ENCODE peak calls at places on chromosome 21, in six cellular contexts. M is NCI-H2171, D is fibroblast of mammary gland, S is AG04450, I is progenitor cell of endocrine pancreas, X is NCI-H2081. T is an unnamed sample.

GRCh38 chr21:46120301-46121285 is 22.7 kb downstream of the COL6A2 start:
- DNase-seq in M (no peak), D (peak), S (no peak), I (peak), X (no peak), T (no peak)

GRCh38 chr21:25767921-25768320 is 33.1 kb downstream of the GABPA start:
- DNase-seq in M (no peak), D (no peak), S (no peak), I (no peak), X (no peak), T (no peak)

GRCh38 chr21:41068411-41069304 is 99.3 kb upstream of the BACE2 start:
- DNase-seq in M (peak), D (peak), S (peak), I (peak), X (peak), T (peak)

GRCh38 chr21:16578912-16579311 is 849.1 kb downstream of the USP25 start:
- DNase-seq in M (no peak), D (peak), S (no peak), I (no peak), X (no peak), T (no peak)

GRCh38 chr21:44058652-44058964 is 46.5 kb downstream of the TRAPPC10 start:
- DNase-seq in M (no peak), D (no peak), S (no peak), I (no peak), X (no peak), T (no peak)

GRCh38 chr21:46168238-46168637 is 12.9 kb upstream of the FTCD start:
- DNase-seq in M (no peak), D (no peak), S (no peak), I (no peak), X (no peak), T (no peak)

GRCh38 chr21:10511116-10511515 is 10.3 kb upstream of the TPTE start:
- DNase-seq in M (no peak), D (no peak), S (no peak), I (no peak), X (no peak), T (no peak)

GRCh38 chr21:43323244-43324005 is 103.5 kb downstream of the SIK1 start:
- DNase-seq in M (no peak), D (no peak), S (no peak), I (no peak), X (no peak), T (no peak)

GRCh38 chr21:45802956-45803612 is 159.6 kb downstream of the PCBP3 start:
- DNase-seq in M (no peak), D (no peak), S (no peak), I (no peak), X (no peak), T (no peak)

GRCh38 chr21:38489283-38489677 is 9.0 kb downstream of the ERG start:
- DNase-seq in M (no peak), D (no peak), S (no peak), I (no peak), X (no peak), T (no peak)

GRCh38 chr21:30612132-30612531 is 1.6 kb downstream of the KRTAP6-1 start:
- DNase-seq in M (no peak), D (no peak), S (no peak), I (no peak), X (no peak), T (no peak)

GRCh38 chr21:32388306-32388705 is 4.5 kb downstream of the URB1 start:
- DNase-seq in M (no peak), D (no peak), S (no peak), I (no peak), X (no peak), T (no peak)

GRCh38 chr21:37868896-37869295 is 47.4 kb downstream of the KCNJ6 start:
- DNase-seq in M (no peak), D (peak), S (no peak), I (no peak), X (no peak), T (no peak)

GRCh38 chr21:28794341-28794970 is 198.2 kb downstream of the LTN1 start:
- DNase-seq in M (no peak), D (no peak), S (no peak), I (no peak), X (no peak), T (no peak)

GRCh38 chr21:26115346-26115745 is 55.2 kb downstream of the APP start:
- DNase-seq in M (peak), D (no peak), S (no peak), I (no peak), X (peak), T (peak)

GRCh38 chr21:20902511-20902910 is 95.7 kb upstream of the NCAM2 start:
- DNase-seq in M (no peak), D (no peak), S (no peak), I (no peak), X (no peak), T (no peak)